ENCODE peak calls at places on chromosomes 6 and 20, in five cellular contexts. U is fibroblast of gingiva, Q is CMK, N is NCI-H460, Z is myocyte. B is an unnamed sample.

GRCh38 chr20:16459019-16459700 is 114.1 kb downstream of the KIF16B start:
- DNase-seq in Z (peak; percentile 86), N (no peak), U (peak; percentile 83), Q (no peak), B (no peak)

GRCh38 chr6:35237466-35237865 is 22.1 kb upstream of the ZNF76 start:
- DNase-seq in Z (peak; percentile 35), Q (no peak), N (no peak), U (no peak), B (no peak)

GRCh38 chr6:169487579-169488205 is 214.1 kb downstream of the WDR27 start:
- DNase-seq in U (no peak), Z (peak; percentile 64), N (no peak), Q (no peak), B (no peak)

GRCh38 chr20:1375515-1375914 is 17.3 kb downstream of the FKBP1A start:
- DNase-seq in Q (no peak), Z (peak; percentile 76), U (peak; percentile 90), N (no peak), B (no peak)

GRCh38 chr6:131602913-131603312 is 25.1 kb downstream of the MED23 start:
- DNase-seq in N (no peak), U (peak; percentile 80), Q (no peak), Z (peak; percentile 31), B (no peak)

GRCh38 chr6:91719414-91719813 is 1132.5 kb upstream of the MAP3K7 start:
- DNase-seq in U (no peak), Z (no peak), N (no peak), Q (no peak), B (no peak)

GRCh38 chr6:97094376-97094775 is 169.8 kb downstream of the KLHL32 start:
- DNase-seq in N (no peak), Z (no peak), U (no peak), Q (no peak), B (no peak)

GRCh38 chr6:168578036-168578435 is 137.1 kb downstream of the SMOC2 start:
- DNase-seq in Z (no peak), N (no peak), Q (no peak), U (no peak), B (no peak)

GRCh38 chr6:53805725-53806124 is 10.9 kb downstream of the LRRC1 start:
- DNase-seq in Q (no peak), Z (no peak), N (no peak), U (no peak), B (no peak)

GRCh38 chr6:24909281-24910216 is 26.2 kb downstream of the RIPOR2 start:
- DNase-seq in U (no peak), N (no peak), Z (no peak), Q (no peak), B (no peak)

GRCh38 chr20:10642859-10643559 is 30.8 kb downstream of the JAG1 start:
- DNase-seq in N (no peak), Z (no peak), Q (peak; percentile 52), U (no peak), B (no peak)

GRCh38 chr6:106082735-106083398 is 3.3 kb upstream of the PRDM1 start:
- DNase-seq in U (peak; percentile 71), Z (no peak), Q (no peak), N (no peak), B (no peak)

GRCh38 chr20:41261790-41262717 is 55.5 kb downstream of the ZHX3 start:
- DNase-seq in Q (no peak), U (no peak), N (no peak), Z (no peak), B (no peak)

GRCh38 chr6:68958327-68958726 is 323.2 kb downstream of the ADGRB3 start:
- DNase-seq in Q (no peak), U (no peak), Z (no peak), N (no peak), B (no peak)

GRCh38 chr6:136103763-136104311 is 146.3 kb downstream of the MTFR2 start:
- DNase-seq in N (no peak), Q (no peak), Z (no peak), U (no peak), B (no peak)

GRCh38 chr6:137823826-137824501 is 43.1 kb upstream of the TNFAIP3 start:
- DNase-seq in Z (no peak), N (peak; percentile 98), Q (no peak), U (peak; percentile 83), B (peak; percentile 76)